ENCODE peak calls at places on chromosome 15, in ten cellular contexts. One of them, this sample, is unnamed.

GRCh38 chr15:39108021-39108420 is 472.9 kb upstream of the THBS1 start:
- DNase-seq in stimulated activated CD8-positive, alpha-beta memory T cell treated with anti-CD3 and anti-CD28 coated beads, Interleukin-2, amount 100 ng/mL, for 48 hours: no peak
- DNase-seq in NCI-H2029: no peak
- DNase-seq in breast epithelium: no peak
- DNase-seq in NCI-H1092: no peak
- DNase-seq in hypothalamus: no peak
- DNase-seq in GM03348: no peak
- DNase-seq in activated CD8-positive, alpha-beta memory T cell treated with anti-CD3 and anti-CD28 coated beads, Interleukin-2, amount 50 U/mL, for 48 hours: no peak
- DNase-seq in posterior cingulate gyrus: no peak
- DNase-seq in GM10248: no peak
- DNase-seq in this sample: no peak

GRCh38 chr15:95604634-95605036 is 725.9 kb upstream of the NR2F2 start:
- DNase-seq in stimulated activated CD8-positive, alpha-beta memory T cell treated with anti-CD3 and anti-CD28 coated beads, Interleukin-2, amount 100 ng/mL, for 48 hours: no peak
- DNase-seq in NCI-H2029: no peak
- DNase-seq in breast epithelium: no peak
- DNase-seq in NCI-H1092: no peak
- DNase-seq in hypothalamus: no peak
- DNase-seq in GM03348: peak
- DNase-seq in activated CD8-positive, alpha-beta memory T cell treated with anti-CD3 and anti-CD28 coated beads, Interleukin-2, amount 50 U/mL, for 48 hours: no peak
- DNase-seq in posterior cingulate gyrus: no peak
- DNase-seq in GM10248: no peak
- DNase-seq in this sample: no peak

GRCh38 chr15:41465822-41466421 is 27.8 kb upstream of the ITPKA start:
- DNase-seq in stimulated activated CD8-positive, alpha-beta memory T cell treated with anti-CD3 and anti-CD28 coated beads, Interleukin-2, amount 100 ng/mL, for 48 hours: no peak
- DNase-seq in NCI-H2029: no peak
- DNase-seq in breast epithelium: no peak
- DNase-seq in NCI-H1092: no peak
- DNase-seq in hypothalamus: no peak
- DNase-seq in GM03348: peak
- DNase-seq in activated CD8-positive, alpha-beta memory T cell treated with anti-CD3 and anti-CD28 coated beads, Interleukin-2, amount 50 U/mL, for 48 hours: no peak
- DNase-seq in posterior cingulate gyrus: no peak
- DNase-seq in GM10248: peak
- DNase-seq in this sample: no peak

GRCh38 chr15:74365619-74366445 is 1.6 kb downstream of the CYP11A1 start:
- DNase-seq in stimulated activated CD8-positive, alpha-beta memory T cell treated with anti-CD3 and anti-CD28 coated beads, Interleukin-2, amount 100 ng/mL, for 48 hours: no peak
- DNase-seq in NCI-H2029: no peak
- DNase-seq in breast epithelium: no peak
- DNase-seq in NCI-H1092: no peak
- DNase-seq in hypothalamus: no peak
- DNase-seq in GM03348: peak
- DNase-seq in activated CD8-positive, alpha-beta memory T cell treated with anti-CD3 and anti-CD28 coated beads, Interleukin-2, amount 50 U/mL, for 48 hours: peak
- DNase-seq in posterior cingulate gyrus: peak
- DNase-seq in GM10248: peak
- DNase-seq in this sample: peak

GRCh38 chr15:99213187-99213811 is 36.1 kb downstream of the TTC23 start:
- DNase-seq in stimulated activated CD8-positive, alpha-beta memory T cell treated with anti-CD3 and anti-CD28 coated beads, Interleukin-2, amount 100 ng/mL, for 48 hours: peak
- DNase-seq in NCI-H2029: peak
- DNase-seq in breast epithelium: peak
- DNase-seq in NCI-H1092: peak
- DNase-seq in hypothalamus: peak
- DNase-seq in GM03348: peak
- DNase-seq in activated CD8-positive, alpha-beta memory T cell treated with anti-CD3 and anti-CD28 coated beads, Interleukin-2, amount 50 U/mL, for 48 hours: peak
- DNase-seq in posterior cingulate gyrus: peak
- DNase-seq in GM10248: peak
- DNase-seq in this sample: peak

GRCh38 chr15:68644996-68645395 is 66.2 kb downstream of the CORO2B start:
- DNase-seq in stimulated activated CD8-positive, alpha-beta memory T cell treated with anti-CD3 and anti-CD28 coated beads, Interleukin-2, amount 100 ng/mL, for 48 hours: no peak
- DNase-seq in NCI-H2029: no peak
- DNase-seq in breast epithelium: no peak
- DNase-seq in NCI-H1092: no peak
- DNase-seq in hypothalamus: no peak
- DNase-seq in GM03348: no peak
- DNase-seq in activated CD8-positive, alpha-beta memory T cell treated with anti-CD3 and anti-CD28 coated beads, Interleukin-2, amount 50 U/mL, for 48 hours: no peak
- DNase-seq in posterior cingulate gyrus: no peak
- DNase-seq in GM10248: no peak
- DNase-seq in this sample: no peak

GRCh38 chr15:85837011-85837433 is 42.3 kb upstream of the KLHL25 start:
- DNase-seq in stimulated activated CD8-positive, alpha-beta memory T cell treated with anti-CD3 and anti-CD28 coated beads, Interleukin-2, amount 100 ng/mL, for 48 hours: no peak
- DNase-seq in NCI-H2029: no peak
- DNase-seq in breast epithelium: no peak
- DNase-seq in NCI-H1092: no peak
- DNase-seq in hypothalamus: no peak
- DNase-seq in GM03348: no peak
- DNase-seq in activated CD8-positive, alpha-beta memory T cell treated with anti-CD3 and anti-CD28 coated beads, Interleukin-2, amount 50 U/mL, for 48 hours: no peak
- DNase-seq in posterior cingulate gyrus: no peak
- DNase-seq in GM10248: no peak
- DNase-seq in this sample: no peak

GRCh38 chr15:62212746-62213145 is 47.7 kb upstream of the C2CD4B start:
- DNase-seq in stimulated activated CD8-positive, alpha-beta memory T cell treated with anti-CD3 and anti-CD28 coated beads, Interleukin-2, amount 100 ng/mL, for 48 hours: no peak
- DNase-seq in NCI-H2029: no peak
- DNase-seq in breast epithelium: no peak
- DNase-seq in NCI-H1092: no peak
- DNase-seq in hypothalamus: no peak
- DNase-seq in GM03348: no peak
- DNase-seq in activated CD8-positive, alpha-beta memory T cell treated with anti-CD3 and anti-CD28 coated beads, Interleukin-2, amount 50 U/mL, for 48 hours: no peak
- DNase-seq in posterior cingulate gyrus: no peak
- DNase-seq in GM10248: no peak
- DNase-seq in this sample: no peak

GRCh38 chr15:31303434-31304073 is 23.1 kb upstream of the KLF13 start:
- DNase-seq in stimulated activated CD8-positive, alpha-beta memory T cell treated with anti-CD3 and anti-CD28 coated beads, Interleukin-2, amount 100 ng/mL, for 48 hours: no peak
- DNase-seq in NCI-H2029: no peak
- DNase-seq in breast epithelium: no peak
- DNase-seq in NCI-H1092: no peak
- DNase-seq in hypothalamus: no peak
- DNase-seq in GM03348: peak
- DNase-seq in activated CD8-positive, alpha-beta memory T cell treated with anti-CD3 and anti-CD28 coated beads, Interleukin-2, amount 50 U/mL, for 48 hours: no peak
- DNase-seq in posterior cingulate gyrus: no peak
- DNase-seq in GM10248: no peak
- DNase-seq in this sample: peak